ENCODE peak calls at places on chromosomes 1 and 21, in nine cellular contexts. S is ovary; Z is occipital lobe; G is kidney tubule cell; F is fibroblast of mammary gland; Q is CD8-positive, alpha-beta T cell; A is PC-9; V is Karpas-422; Y is left cardiac atrium. P is an unnamed sample.

GRCh38 chr1:42679364-42679983 is 2.7 kb upstream of the YBX1 start:
- DNase-seq in S (no peak), Z (no peak), G (no peak), F (peak; percentile 87), Q (no peak), A (no peak), V (no peak), Y (no peak), P (no peak)

GRCh38 chr1:9397984-9398526 is 105.4 kb downstream of the SPSB1 start:
- DNase-seq in S (no peak), Z (no peak), G (no peak), F (no peak), Q (no peak), A (no peak), V (no peak), Y (peak; percentile 58), P (no peak)

GRCh38 chr1:198560093-198560638 is 19.7 kb upstream of the ATP6V1G3 start:
- DNase-seq in S (no peak), Z (no peak), G (no peak), F (no peak), Q (no peak), A (no peak), V (no peak), Y (peak; percentile 28), P (no peak)

GRCh38 chr1:50438945-50439344 is 15.7 kb upstream of the DMRTA2 start:
- DNase-seq in S (no peak), Z (no peak), G (peak; percentile 39), F (peak; percentile 31), Q (no peak), A (no peak), V (no peak), Y (no peak), P (no peak)

GRCh38 chr21:43948740-43949498 is 63.2 kb upstream of the TRAPPC10 start:
- DNase-seq in S (no peak), Z (no peak), G (no peak), F (no peak), Q (no peak), A (no peak), V (no peak), Y (no peak), P (no peak)

GRCh38 chr1:46687095-46687659 is 15.5 kb downstream of the TEX38 start:
- DNase-seq in S (peak; percentile 78), Z (no peak), G (no peak), F (peak; percentile 49), Q (no peak), A (peak; percentile 76), V (no peak), Y (peak; percentile 82), P (peak; percentile 93)

GRCh38 chr1:184813528-184814089 is 59.0 kb upstream of the EDEM3 start:
- DNase-seq in S (no peak), Z (no peak), G (no peak), F (no peak), Q (no peak), A (no peak), V (no peak), Y (no peak), P (no peak)

GRCh38 chr1:226640288-226640687 is 91.7 kb downstream of the STUM start:
- DNase-seq in S (no peak), Z (no peak), G (no peak), F (no peak), Q (no peak), A (no peak), V (peak; percentile 75), Y (no peak), P (no peak)

GRCh38 chr1:109786107-109786470 is 22.4 kb upstream of the EPS8L3 start:
- DNase-seq in S (peak; percentile 17), Z (no peak), G (no peak), F (no peak), Q (no peak), A (no peak), V (no peak), Y (no peak), P (no peak)

GRCh38 chr1:242391896-242392295 is 132.6 kb downstream of the PLD5 start:
- DNase-seq in S (no peak), Z (no peak), G (no peak), F (no peak), Q (no peak), A (no peak), V (no peak), Y (no peak), P (no peak)

GRCh38 chr1:218778257-218778656 is 395.4 kb upstream of the LYPLAL1 start:
- DNase-seq in S (no peak), Z (no peak), G (no peak), F (peak; percentile 7), Q (no peak), A (no peak), V (no peak), Y (no peak), P (no peak)

GRCh38 chr1:110004583-110004982 is 20.0 kb downstream of the AHCYL1 start:
- DNase-seq in S (no peak), Z (no peak), G (peak; percentile 58), F (no peak), Q (no peak), A (peak; percentile 25), V (no peak), Y (no peak), P (no peak)

GRCh38 chr1:165454211-165454610 is 9.3 kb upstream of the RXRG start:
- DNase-seq in S (no peak), Z (no peak), G (no peak), F (no peak), Q (no peak), A (no peak), V (no peak), Y (no peak), P (no peak)

GRCh38 chr21:32735524-32735923 is 7.7 kb upstream of the SYNJ1 start:
- DNase-seq in S (no peak), Z (no peak), G (no peak), F (no peak), Q (no peak), A (no peak), V (no peak), Y (no peak), P (no peak)

GRCh38 chr21:17785403-17785788 is 33.8 kb downstream of the C21orf91 start:
- DNase-seq in S (no peak), Z (no peak), G (no peak), F (no peak), Q (no peak), A (no peak), V (no peak), Y (no peak), P (no peak)

GRCh38 chr1:29504266-29504665 is 267.9 kb downstream of the PTPRU start:
- DNase-seq in S (no peak), Z (no peak), G (no peak), F (no peak), Q (no peak), A (no peak), V (no peak), Y (no peak), P (no peak)

GRCh38 chr1:40976952-40977690 is 2.4 kb upstream of the CTPS1 start:
- DNase-seq in S (no peak), Z (no peak), G (peak; percentile 39), F (no peak), Q (no peak), A (peak; percentile 61), V (peak; percentile 23), Y (no peak), P (no peak)

GRCh38 chr1:154962238-154962678 is 676 bp upstream of the PYGO2 start:
- DNase-seq in S (peak; percentile 64), Z (no peak), G (peak; percentile 37), F (no peak), Q (no peak), A (no peak), V (peak; percentile 82), Y (no peak), P (peak; percentile 50)

GRCh38 chr1:234139966-234140365 is 233.3 kb upstream of the COA6 start:
- DNase-seq in S (no peak), Z (no peak), G (peak; percentile 94), F (peak; percentile 27), Q (no peak), A (peak; percentile 22), V (no peak), Y (no peak), P (no peak)

GRCh38 chr1:192378276-192378675 is 61.5 kb downstream of the RGS21 start:
- DNase-seq in S (no peak), Z (no peak), G (no peak), F (no peak), Q (no peak), A (no peak), V (no peak), Y (no peak), P (no peak)

GRCh38 chr1:99674115-99674514 is 28.2 kb downstream of the PALMD start:
- DNase-seq in S (no peak), Z (no peak), G (no peak), F (no peak), Q (no peak), A (no peak), V (no peak), Y (no peak), P (no peak)

GRCh38 chr1:28412731-28413130 is 43.2 kb downstream of the PHACTR4 start:
- DNase-seq in S (no peak), Z (no peak), G (peak; percentile 37), F (peak; percentile 25), Q (no peak), A (no peak), V (peak; percentile 44), Y (no peak), P (no peak)

GRCh38 chr21:20902511-20902910 is 95.7 kb upstream of the NCAM2 start:
- DNase-seq in S (no peak), Z (no peak), G (no peak), F (no peak), Q (no peak), A (no peak), V (no peak), Y (no peak), P (no peak)

GRCh38 chr1:107870691-107871090 is 94.3 kb downstream of the VAV3 start:
- DNase-seq in S (no peak), Z (no peak), G (peak; percentile 84), F (peak; percentile 63), Q (no peak), A (no peak), V (no peak), Y (no peak), P (no peak)

GRCh38 chr1:154154534-154155181 is at the start of gene NUP210L:
- DNase-seq in S (peak; percentile 68), Z (no peak), G (no peak), F (peak; percentile 44), Q (no peak), A (no peak), V (no peak), Y (peak; percentile 91), P (peak; percentile 6)

P was measured in prostate gland.